ENCODE peak calls at places on chromosomes 1 and 21, in eight cellular contexts. X is ovary, U is Karpas-422, S is H7, V is IMR-90, N is left ventricle myocardium inferior, D is BE2C, O is heart right ventricle. E is an unnamed sample. For H3K36me3 and H3K27me3, the result is how much of the 10 kb centered on the place peaks cover.

GRCh38 chr21:39637197-39637970 is 24.6 kb downstream of the B3GALT5 start:
- DNase-seq in X (no peak), U (no peak), S (peak), V (no peak), N (no peak), D (no peak), O (no peak), E (no peak)

GRCh38 chr21:44510508-44511218 is 29.3 kb downstream of the KRTAP10-1 start:
- DNase-seq in X (no peak), U (peak), S (peak), V (no peak), N (peak), D (peak), O (peak), E (peak)

GRCh38 chr1:229268505-229268904 is 2.4 kb upstream of the RAB4A start:
- DNase-seq in X (no peak), U (no peak), S (no peak), V (no peak), N (no peak), D (no peak), O (no peak), E (no peak)

GRCh38 chr1:94746635-94747525 is 73.3 kb upstream of the SLC44A3 start:
- DNase-seq in X (no peak), U (peak), S (no peak), V (no peak), N (no peak), D (no peak), O (no peak), E (no peak)

GRCh38 chr1:91876040-91876470 is 9.9 kb downstream of the TGFBR3 start:
- DNase-seq in X (no peak), U (no peak), S (no peak), V (no peak), N (no peak), D (no peak), O (no peak), E (no peak)

GRCh38 chr1:235683653-235684052 is 34.1 kb upstream of the GNG4 start:
- DNase-seq in X (no peak), U (no peak), S (no peak), V (peak), N (no peak), D (no peak), O (no peak), E (no peak)

GRCh38 chr1:210132582-210132981 is 100.0 kb upstream of the SERTAD4 start:
- DNase-seq in X (no peak), U (peak), S (no peak), V (peak), N (no peak), D (no peak), O (no peak), E (peak)

GRCh38 chr1:194709439-194709838 is 1523.0 kb upstream of the B3GALT2 start:
- DNase-seq in X (no peak), U (no peak), S (no peak), V (no peak), N (no peak), D (no peak), O (no peak), E (no peak)

GRCh38 chr1:48216276-48216675 is 6.2 kb upstream of the SLC5A9 start:
- DNase-seq in X (no peak), U (no peak), S (no peak), V (no peak), N (no peak), D (no peak), O (no peak), E (no peak)

GRCh38 chr1:79704067-79704466 is 697.5 kb upstream of the ADGRL4 start:
- DNase-seq in X (no peak), U (no peak), S (no peak), V (no peak), N (no peak), D (no peak), O (no peak), E (no peak)

GRCh38 chr1:170511066-170511465 is 20.9 kb upstream of the GORAB start:
- DNase-seq in X (no peak), U (no peak), S (no peak), V (no peak), N (no peak), D (no peak), O (no peak), E (no peak)

GRCh38 chr1:233355841-233356704 is 28.5 kb downstream of the MAP3K21 start:
- DNase-seq in X (no peak), U (peak), S (no peak), V (no peak), N (no peak), D (no peak), O (no peak), E (no peak)

GRCh38 chr1:212242288-212242984 is 42.8 kb upstream of the PPP2R5A start:
- DNase-seq in X (no peak), U (no peak), S (no peak), V (no peak), N (no peak), D (no peak), O (peak), E (no peak)

GRCh38 chr1:47870480-47870879 is 126.7 kb downstream of the TRABD2B start:
- DNase-seq in X (no peak), U (no peak), S (no peak), V (no peak), N (no peak), D (no peak), O (no peak), E (no peak)

GRCh38 chr1:238399558-238399957 is 508.8 kb upstream of the ZP4 start:
- DNase-seq in X (no peak), U (no peak), S (peak), V (no peak), N (no peak), D (peak), O (no peak), E (no peak)

GRCh38 chr1:34865981-34866761 is 6.6 kb upstream of the SMIM12 start:
- DNase-seq in X (peak), U (peak), S (peak), V (peak), N (peak), D (peak), O (peak), E (no peak)

GRCh38 chr1:212974735-212975606 is 24.6 kb downstream of the VASH2 start:
- DNase-seq in X (no peak), U (no peak), S (no peak), V (no peak), N (no peak), D (no peak), O (no peak), E (no peak)

GRCh38 chr1:156502749-156503671 is 2.4 kb upstream of the MEF2D start:
- DNase-seq in X (peak), U (peak), S (peak), V (peak), N (peak), D (no peak), O (peak), E (peak)

GRCh38 chr1:41461790-41462679 is 22.4 kb downstream of the EDN2 start:
- DNase-seq in X (no peak), U (no peak), S (no peak), V (no peak), N (no peak), D (no peak), O (no peak), E (no peak)

GRCh38 chr1:230423261-230423660 is 2.9 kb downstream of the PGBD5 start:
- DNase-seq in X (no peak), U (no peak), S (peak), V (no peak), N (no peak), D (no peak), O (no peak), E (no peak)

GRCh38 chr1:211616231-211617031 is 37.5 kb upstream of the SLC30A1 start:
- DNase-seq in X (peak), U (no peak), S (no peak), V (no peak), N (peak), D (no peak), O (peak), E (no peak)

GRCh38 chr21:21921410-21922232 is 923.4 kb downstream of the NCAM2 start:
- DNase-seq in X (no peak), U (peak), S (peak), V (peak), N (no peak), D (peak), O (no peak), E (no peak)

GRCh38 chr1:117375327-117375726 is 8.1 kb downstream of the MAN1A2 start:
- DNase-seq in X (no peak), U (no peak), S (no peak), V (no peak), N (no peak), D (no peak), O (no peak), E (no peak)

GRCh38 chr1:198328458-198329032 is 171.7 kb downstream of the NEK7 start:
- DNase-seq in X (no peak), U (no peak), S (no peak), V (no peak), N (no peak), D (no peak), O (no peak), E (no peak)

GRCh38 chr1:168488153-168488552 is 55.6 kb downstream of the XCL2 start:
- DNase-seq in X (peak), U (no peak), S (no peak), V (peak), N (peak), D (peak), O (peak), E (no peak)

GRCh38 chr1:39453603-39454002 is 37.8 kb upstream of the BMP8A start:
- DNase-seq in X (peak), U (no peak), S (no peak), V (peak), N (peak), D (no peak), O (no peak), E (no peak)

GRCh38 chr1:25145775-25146381 is 86.4 kb downstream of the SYF2 start:
- DNase-seq in X (no peak), U (peak), S (peak), V (no peak), N (no peak), D (no peak), O (no peak), E (no peak)

GRCh38 chr1:175318633-175319032 is 126.1 kb upstream of the KIAA0040 start:
- DNase-seq in X (no peak), U (no peak), S (no peak), V (no peak), N (no peak), D (no peak), O (no peak), E (no peak)

GRCh38 chr1:162276493-162276892 is 100.2 kb downstream of the SPATA46 start:
- DNase-seq in X (no peak), U (peak), S (no peak), V (peak), N (no peak), D (no peak), O (no peak), E (no peak)

GRCh38 chr1:32392358-32392757 is 1.9 kb downstream of the BSDC1 start:
- DNase-seq in X (peak), U (no peak), S (no peak), V (no peak), N (no peak), D (no peak), O (no peak), E (no peak)

GRCh38 chr1:147919881-147920280 is 8.3 kb upstream of the GPR89B start:
- DNase-seq in X (no peak), U (no peak), S (no peak), V (peak), N (no peak), D (no peak), O (no peak), E (no peak)

GRCh38 chr1:235278233-235278914 is 49.6 kb downstream of the ARID4B start:
- DNase-seq in X (no peak), U (no peak), S (no peak), V (no peak), N (no peak), D (no peak), O (no peak), E (no peak)

GRCh38 chr1:51583532-51583931 is 33.4 kb upstream of the OSBPL9 start:
- DNase-seq in X (peak), U (no peak), S (no peak), V (peak), N (peak), D (no peak), O (peak), E (no peak)

GRCh38 chr1:45455162-45455561 is 35.8 kb downstream of the TESK2 start:
- DNase-seq in X (no peak), U (no peak), S (no peak), V (peak), N (no peak), D (no peak), O (no peak), E (no peak)

GRCh38 chr1:5889462-5889861 is 102.8 kb downstream of the NPHP4 start:
- DNase-seq in X (no peak), U (no peak), S (no peak), V (no peak), N (no peak), D (no peak), O (no peak), E (no peak)

GRCh38 chr1:200535605-200536004 is 84.9 kb downstream of the KIF14 start:
- DNase-seq in X (no peak), U (peak), S (peak), V (no peak), N (no peak), D (peak), O (no peak), E (no peak)

GRCh38 chr1:231590453-231591198 is 36.0 kb upstream of the DISC1 start:
- DNase-seq in X (peak), U (peak), S (peak), V (peak), N (peak), D (peak), O (peak), E (peak)

GRCh38 chr1:223411309-223411708 is 18.1 kb downstream of the CCDC185 start:
- DNase-seq in X (no peak), U (no peak), S (no peak), V (peak), N (no peak), D (no peak), O (no peak), E (no peak)

GRCh38 chr1:166855558-166855957 is 16.3 kb downstream of the POGK start:
- DNase-seq in X (no peak), U (no peak), S (no peak), V (no peak), N (no peak), D (no peak), O (no peak), E (no peak)
- H3K36me3 ChIP-seq in X (under half), U (half or more), S (under half), V (under half), N (half or more), D (half or more), O (half or more), E (under half)

GRCh38 chr1:203200059-203200553 is 13.6 kb upstream of the CHI3L1 start:
- DNase-seq in X (peak), U (no peak), S (no peak), V (peak), N (no peak), D (no peak), O (no peak), E (no peak)

GRCh38 chr1:203197625-203198024 is 11.1 kb upstream of the CHI3L1 start:
- DNase-seq in X (no peak), U (no peak), S (no peak), V (peak), N (no peak), D (no peak), O (no peak), E (peak)

GRCh38 chr1:203199002-203199401 is 12.5 kb upstream of the CHI3L1 start:
- DNase-seq in X (no peak), U (no peak), S (no peak), V (no peak), N (no peak), D (no peak), O (no peak), E (no peak)

GRCh38 chr1:203200916-203201315 is 14.4 kb upstream of the CHI3L1 start:
- DNase-seq in X (no peak), U (no peak), S (no peak), V (no peak), N (no peak), D (no peak), O (no peak), E (no peak)

GRCh38 chr1:203199481-203200058 is 13.1 kb upstream of the CHI3L1 start:
- DNase-seq in X (no peak), U (no peak), S (no peak), V (peak), N (no peak), D (no peak), O (no peak), E (no peak)
- H3K27me3 ChIP-seq in X (under half), U (under half), S (under half), V (under half), N (under half), D (under half), O (under half), E (under half)

GRCh38 chr1:28507247-28507645 is 1.4 kb downstream of the RCC1 start:
- DNase-seq in X (no peak), U (peak), S (no peak), V (no peak), N (no peak), D (no peak), O (no peak), E (no peak)
- H3K36me3 ChIP-seq in X (under half), U (half or more), S (under half), V (under half), N (under half), D (half or more), O (under half), E (under half)

GRCh38 chr1:240093120-240093961 is 1.7 kb downstream of the FMN2 start:
- DNase-seq in X (no peak), U (no peak), S (peak), V (no peak), N (no peak), D (peak), O (no peak), E (no peak)
- H3K27me3 ChIP-seq in X (under half), U (under half), S (under half), V (under half), N (half or more), D (under half), O (half or more), E (under half)

DNA sequence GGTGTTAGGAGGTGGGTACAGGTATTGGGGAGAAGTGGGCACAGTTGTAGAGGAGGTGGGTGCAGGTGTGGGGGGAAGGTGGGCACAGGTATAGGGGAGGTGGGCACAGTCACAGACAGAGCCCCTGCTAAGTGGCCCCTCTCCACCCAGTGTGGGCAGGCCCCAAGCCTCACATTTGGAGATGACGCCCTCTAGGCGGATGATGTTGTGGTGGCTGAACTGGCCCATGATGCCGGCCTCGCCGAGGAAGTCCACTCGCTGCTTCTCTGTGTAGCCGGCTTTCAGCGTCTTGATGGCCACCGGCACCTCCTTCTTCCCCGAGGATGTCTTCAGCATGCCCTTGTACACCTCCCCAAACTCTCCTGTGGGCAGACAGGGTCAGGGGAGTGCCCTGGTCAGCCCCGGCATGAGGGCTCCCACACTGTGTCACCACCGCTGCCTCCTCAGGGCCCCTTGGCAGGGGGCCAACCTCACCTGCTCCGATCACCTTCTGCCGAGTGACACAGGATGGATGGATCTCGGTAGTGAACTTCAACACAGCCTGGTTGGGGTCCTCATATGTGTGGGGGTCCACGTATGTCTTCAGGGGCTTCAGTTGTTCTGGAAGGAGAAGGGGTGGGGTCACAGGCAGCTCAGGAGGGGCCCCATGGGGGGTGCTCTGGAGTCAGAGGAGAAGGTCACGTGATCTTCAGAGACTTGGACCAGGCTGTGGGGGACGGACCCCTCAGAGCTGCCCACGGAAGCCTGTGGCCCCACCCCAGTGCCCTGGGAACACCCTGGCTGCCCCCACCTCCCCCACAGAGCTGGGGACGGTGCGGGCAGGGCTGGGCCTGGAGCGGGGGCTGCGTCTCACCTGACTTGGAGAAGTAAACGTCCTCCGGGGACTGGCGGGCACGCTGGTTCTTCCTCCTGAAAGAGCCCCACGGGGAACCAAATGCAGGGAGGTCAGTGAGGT is 22.6 kb downstream of the EPHA2 start:
- DNase-seq in X (peak), U (no peak), S (peak), V (no peak), N (no peak), D (no peak), O (no peak), E (no peak)
- H3K36me3 ChIP-seq in X (under half), U (under half), S (under half), V (half or more), N (half or more), D (under half), O (half or more), E (under half)

DNA sequence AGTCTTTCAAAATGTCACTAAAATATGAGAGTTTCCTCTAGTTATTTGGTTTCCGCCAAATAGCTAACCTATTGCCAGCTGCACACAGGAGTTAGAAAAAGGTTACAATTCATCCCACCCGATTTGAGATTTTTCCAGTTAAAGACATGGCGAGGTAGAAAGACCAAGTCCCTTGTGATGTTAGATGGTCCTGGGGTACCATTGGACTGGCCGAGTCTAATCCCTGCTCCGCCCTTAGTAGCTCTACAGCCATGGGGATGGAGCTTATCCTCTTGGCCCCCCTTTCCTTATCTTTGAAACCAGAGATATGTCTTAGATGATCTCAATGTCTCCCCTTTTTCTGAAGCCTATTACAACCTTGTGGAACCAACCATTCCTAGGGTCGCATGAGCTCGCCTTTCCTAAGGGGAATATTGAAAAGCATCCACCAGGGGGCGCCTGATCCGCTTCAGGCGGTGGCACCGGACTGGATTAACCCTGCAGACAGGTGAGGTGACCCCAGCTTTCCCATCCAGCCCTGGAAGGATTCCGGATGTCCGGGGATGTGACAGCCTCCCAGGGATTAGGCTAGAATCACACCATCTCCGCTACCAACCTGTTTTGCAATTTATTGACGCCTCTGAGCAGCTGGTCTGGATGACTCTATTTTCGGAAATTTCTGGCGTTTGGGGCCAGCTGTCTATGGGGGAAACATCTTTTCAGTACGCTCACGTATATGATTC is 68.3 kb upstream of the SIM2 start:
- DNase-seq in X (peak), U (peak), S (peak), V (peak), N (peak), D (peak), O (peak), E (no peak)
- H3K27me3 ChIP-seq in X (under half), U (under half), S (under half), V (under half), N (half or more), D (under half), O (under half), E (under half)

GRCh38 chr1:192003295-192004083 is 154.8 kb upstream of the RGS18 start:
- DNase-seq in X (no peak), U (peak), S (no peak), V (no peak), N (no peak), D (no peak), O (no peak), E (no peak)
- H3K36me3 ChIP-seq in X (under half), U (under half), S (under half), V (under half), N (under half), D (under half), O (under half), E (under half)

GRCh38 chr1:188058801-188059200 is 1230.1 kb downstream of the PLA2G4A start:
- DNase-seq in X (no peak), U (no peak), S (no peak), V (no peak), N (no peak), D (no peak), O (no peak), E (no peak)

GRCh38 chr1:188061881-188062280 is 1233.1 kb downstream of the PLA2G4A start:
- DNase-seq in X (no peak), U (no peak), S (no peak), V (no peak), N (no peak), D (no peak), O (no peak), E (no peak)

GRCh38 chr1:188050250-188050649 is 1221.5 kb downstream of the PLA2G4A start:
- DNase-seq in X (no peak), U (no peak), S (no peak), V (no peak), N (no peak), D (no peak), O (no peak), E (no peak)

GRCh38 chr1:188055921-188056505 is 1227.3 kb downstream of the PLA2G4A start:
- DNase-seq in X (no peak), U (no peak), S (no peak), V (peak), N (no peak), D (no peak), O (no peak), E (no peak)
- H3K27me3 ChIP-seq in X (under half), U (under half), S (under half), V (under half), N (under half), D (under half), O (under half), E (under half)

E was measured in kidney epithelial cell.